ENCODE peak calls at places on chromosomes 6 and 20, in seven cellular contexts. S is breast epithelium, V is heart left ventricle, K is HepG2, F is thoracic aorta, R is astrocyte, U is adipocyte. B is an unnamed sample. For H3K27me3, the result is how much of the 10 kb centered on the place peaks cover.

GRCh38 chr20:35192071-35192872 is 20.4 kb downstream of the PROCR start:
- DNase-seq in V (no peak), K (no peak), U (no peak), S (no peak), R (no peak), F (no peak), B (no peak)

GRCh38 chr6:168469198-168469943 is 28.4 kb downstream of the SMOC2 start:
- DNase-seq in V (peak), U (no peak), R (no peak), K (no peak), S (no peak), F (no peak), B (no peak)

GRCh38 chr6:138914701-138915100 is 73.4 kb downstream of the REPS1 start:
- DNase-seq in K (no peak), S (no peak), F (no peak), R (no peak), U (peak), V (no peak), B (no peak)

GRCh38 chr20:45501600-45501999 is 13.8 kb downstream of the SPINT3 start:
- DNase-seq in V (no peak), F (no peak), S (no peak), R (no peak), K (no peak), U (no peak), B (no peak)

GRCh38 chr20:44610313-44610965 is 28.1 kb downstream of the PKIG start:
- DNase-seq in S (no peak), F (no peak), V (no peak), R (no peak), K (no peak), U (no peak), B (peak)

GRCh38 chr6:46130665-46131064 is 876 bp downstream of the ENPP4 start:
- DNase-seq in S (no peak), U (no peak), K (no peak), V (no peak), R (no peak), F (no peak), B (no peak)

GRCh38 chr6:43490523-43490939 is 13.2 kb downstream of the TJAP1 start:
- DNase-seq in U (no peak), F (no peak), V (no peak), S (no peak), R (no peak), K (peak), B (peak)

GRCh38 chr20:61439251-61439650 is 187.2 kb downstream of the CDH4 start:
- DNase-seq in S (no peak), F (no peak), K (no peak), V (no peak), U (no peak), R (no peak), B (no peak)

GRCh38 chr20:38447931-38448675 is 13.0 kb upstream of the SNHG17 start:
- DNase-seq in K (peak), U (no peak), F (no peak), S (no peak), R (no peak), V (no peak), B (no peak)

GRCh38 chr6:111872521-111873177 is 603 bp downstream of the FYN start:
- DNase-seq in S (no peak), K (no peak), R (no peak), V (peak), F (no peak), U (peak), B (peak)

GRCh38 chr6:141437685-141438084 is 695.0 kb upstream of the GJE1 start:
- DNase-seq in V (no peak), U (no peak), F (no peak), S (no peak), R (no peak), K (no peak), B (no peak)

GRCh38 chr20:15643713-15644112 is 929.5 kb downstream of the KIF16B start:
- DNase-seq in V (no peak), U (no peak), F (no peak), K (peak), R (no peak), S (no peak), B (peak)

GRCh38 chr6:168058691-168059551 is 20.1 kb downstream of the FRMD1 start:
- DNase-seq in F (no peak), K (no peak), V (no peak), R (no peak), U (no peak), S (no peak), B (peak)

GRCh38 chr6:89409461-89410035 is 2.5 kb downstream of the RRAGD start:
- DNase-seq in S (no peak), F (no peak), U (no peak), V (peak), K (no peak), R (no peak), B (no peak)
- H3K4me3 ChIP-seq in S (no peak), F (no peak), U (no peak), V (peak), K (no peak), R (no peak), B (peak)

GRCh38 chr6:66985816-66986215 is 1278.8 kb upstream of the EYS start:
- DNase-seq in V (no peak), U (no peak), R (no peak), F (no peak), K (no peak), S (peak), B (no peak)
- H3K27me3 ChIP-seq in V (under half), U (under half), R (under half), F (under half), K (under half), S (under half), B (under half)

GRCh38 chr6:53651149-53651763 is 14.3 kb downstream of the KLHL31 start:
- DNase-seq in V (peak), R (peak), U (peak), F (no peak), S (peak), K (peak), B (peak)
- H3K4me3 ChIP-seq in V (peak), R (peak), U (peak), F (peak), S (peak), K (peak), B (peak)

GRCh38 chr6:159127701-159128100 is 41.5 kb upstream of the FNDC1 start:
- DNase-seq in S (no peak), U (no peak), R (no peak), V (no peak), K (no peak), F (no peak), B (no peak)

GRCh38 chr6:159128978-159129377 is 40.2 kb upstream of the FNDC1 start:
- DNase-seq in U (no peak), S (no peak), F (no peak), R (no peak), V (no peak), K (no peak), B (no peak)

GRCh38 chr6:159131709-159132108 is 37.5 kb upstream of the FNDC1 start:
- DNase-seq in S (no peak), U (no peak), F (no peak), R (no peak), V (no peak), K (no peak), B (no peak)

GRCh38 chr6:159132664-159133063 is 36.5 kb upstream of the FNDC1 start:
- DNase-seq in U (no peak), S (no peak), F (no peak), R (no peak), V (no peak), K (no peak), B (no peak)

DNA sequence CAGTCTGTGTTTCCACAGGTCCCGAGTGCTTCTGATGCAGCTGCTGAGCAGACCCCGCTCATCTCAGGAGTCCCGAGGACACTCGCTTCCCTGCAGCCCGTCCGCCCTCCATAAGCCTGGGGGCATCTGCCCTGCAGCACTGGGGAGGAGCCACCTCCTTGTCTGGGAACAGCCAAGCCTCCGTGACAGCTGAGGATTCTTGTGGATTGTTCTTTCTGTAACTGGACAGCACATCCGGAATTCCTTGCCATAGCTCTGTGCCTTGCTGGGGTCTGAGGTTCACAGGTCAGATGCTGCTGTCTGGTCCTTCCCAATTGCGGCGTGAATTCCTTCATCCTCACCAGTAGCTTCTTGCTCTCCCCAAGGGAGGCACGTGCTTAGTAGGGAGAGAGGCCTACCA is 38.4 kb upstream of the FNDC1 start:
- DNase-seq in U (no peak), R (no peak), S (no peak), V (no peak), F (no peak), K (no peak), B (no peak)
- H3K27me3 ChIP-seq in U (under half), R (under half), S (under half), V (under half), F (under half), K (half or more), B (under half)

DNA sequence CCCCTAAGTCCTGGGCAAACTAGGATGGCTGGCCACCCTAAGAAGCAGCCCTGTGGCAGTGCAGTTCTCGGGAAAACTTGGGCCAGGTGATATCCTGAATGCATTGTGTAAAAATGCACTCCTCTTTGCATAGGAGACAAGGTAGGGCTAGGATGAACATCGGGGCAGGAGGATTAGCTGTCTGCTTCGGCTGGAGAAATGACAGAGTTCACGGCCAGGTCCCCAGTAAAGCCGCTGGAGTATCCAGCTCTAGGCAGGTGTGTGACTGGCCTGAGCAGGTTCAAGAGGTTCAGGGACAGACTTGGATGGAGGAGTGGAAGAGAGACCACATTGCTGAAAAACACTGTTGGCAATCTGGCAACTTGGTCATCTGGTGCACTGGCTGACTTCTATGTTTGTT is 26.4 kb downstream of the DTD1 start:
- DNase-seq in R (no peak), V (no peak), F (no peak), S (no peak), K (no peak), U (no peak), B (no peak)
- H3K4me3 ChIP-seq in R (no peak), V (no peak), F (no peak), S (no peak), K (no peak), U (no peak), B (no peak)

GRCh38 chr20:3670945-3671344 is 7.7 kb upstream of the GFRA4 start:
- DNase-seq in R (no peak), F (no peak), K (no peak), U (no peak), V (no peak), S (no peak), B (no peak)
- H3K27me3 ChIP-seq in R (under half), F (under half), K (half or more), U (under half), V (under half), S (half or more), B (under half)

DNA sequence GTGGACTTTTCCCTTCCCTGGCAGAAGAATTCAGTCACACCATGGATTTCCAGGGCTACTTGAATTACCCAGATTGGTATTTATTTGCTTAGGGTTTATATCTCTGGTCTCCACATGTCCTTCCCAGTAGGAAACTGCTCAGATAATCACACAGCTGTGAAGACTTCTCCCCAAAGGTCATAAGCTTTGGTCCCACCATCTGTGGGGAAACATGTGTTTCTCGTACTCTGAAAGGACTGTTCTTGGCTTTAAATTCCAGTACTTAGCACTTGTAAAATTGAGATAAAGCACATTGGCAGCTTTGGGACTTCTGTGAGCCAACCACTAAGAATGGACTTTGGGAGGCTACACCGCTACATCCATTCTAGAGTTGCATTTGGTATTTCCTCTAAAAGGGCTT is 205.3 kb upstream of the FOXA2 start:
- DNase-seq in S (no peak), U (no peak), K (no peak), F (no peak), R (no peak), V (no peak), B (no peak)
- H3K4me3 ChIP-seq in S (no peak), U (no peak), K (no peak), F (no peak), R (no peak), V (no peak), B (no peak)

GRCh38 chr20:41889125-41889870 is 271.1 kb upstream of the CHD6 start:
- DNase-seq in U (no peak), S (no peak), V (no peak), R (no peak), K (peak), F (no peak), B (peak)

GRCh38 chr20:41888434-41888833 is 270.3 kb upstream of the CHD6 start:
- DNase-seq in K (no peak), R (no peak), F (no peak), V (no peak), S (no peak), U (no peak), B (no peak)

GRCh38 chr20:41887500-41887899 is 269.3 kb upstream of the CHD6 start:
- DNase-seq in U (no peak), V (no peak), R (no peak), S (no peak), F (no peak), K (no peak), B (no peak)

GRCh38 chr20:41892031-41892430 is 273.9 kb upstream of the CHD6 start:
- DNase-seq in S (no peak), K (no peak), F (no peak), R (no peak), U (no peak), V (no peak), B (no peak)

GRCh38 chr20:41889871-41890224 is 271.7 kb upstream of the CHD6 start:
- DNase-seq in F (no peak), K (no peak), R (no peak), U (no peak), V (no peak), S (no peak), B (no peak)
- H3K27me3 ChIP-seq in F (under half), K (under half), R (under half), U (under half), V (under half), S (under half), B (under half)

DNA sequence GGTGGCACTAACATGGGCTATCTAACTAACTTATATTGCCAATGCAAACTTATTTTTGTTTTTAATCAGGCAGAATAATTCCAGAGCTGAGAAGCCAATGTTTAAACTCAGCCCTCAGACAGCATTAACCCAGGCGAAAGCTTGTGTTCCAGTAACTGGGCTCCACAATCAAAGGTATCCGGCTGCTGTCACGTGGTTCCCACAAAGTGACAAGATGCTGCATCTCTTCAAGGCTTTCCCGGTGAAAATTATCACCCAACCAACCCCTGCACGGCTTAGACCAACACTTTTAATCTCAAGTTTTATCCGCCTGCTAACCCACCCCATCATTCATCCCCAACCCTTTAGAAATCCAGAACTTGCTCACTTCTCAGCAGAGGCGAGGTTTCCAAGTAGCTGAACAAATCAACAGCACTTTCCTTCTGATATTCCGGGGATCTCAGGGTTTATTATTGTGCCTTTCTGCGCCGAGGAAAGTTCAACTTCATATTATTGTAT is 874 bp downstream of the MTCL3 start:
- DNase-seq in U (no peak), F (no peak), R (no peak), V (no peak), S (no peak), K (no peak), B (peak)
- H3K4me3 ChIP-seq in U (no peak), F (peak), R (peak), V (no peak), S (no peak), K (no peak), B (peak)

GRCh38 chr20:22585786-22586493 is 1.6 kb upstream of the FOXA2 start:
- DNase-seq in V (no peak), K (no peak), F (no peak), R (no peak), S (no peak), U (no peak), B (no peak)

GRCh38 chr20:22586645-22587310 is 2.4 kb upstream of the FOXA2 start:
- DNase-seq in U (no peak), F (no peak), K (peak), V (no peak), S (no peak), R (no peak), B (peak)

GRCh38 chr20:22584922-22585785 is 782 bp upstream of the FOXA2 start:
- DNase-seq in F (no peak), U (no peak), V (no peak), S (no peak), R (no peak), K (peak), B (peak)

DNA sequence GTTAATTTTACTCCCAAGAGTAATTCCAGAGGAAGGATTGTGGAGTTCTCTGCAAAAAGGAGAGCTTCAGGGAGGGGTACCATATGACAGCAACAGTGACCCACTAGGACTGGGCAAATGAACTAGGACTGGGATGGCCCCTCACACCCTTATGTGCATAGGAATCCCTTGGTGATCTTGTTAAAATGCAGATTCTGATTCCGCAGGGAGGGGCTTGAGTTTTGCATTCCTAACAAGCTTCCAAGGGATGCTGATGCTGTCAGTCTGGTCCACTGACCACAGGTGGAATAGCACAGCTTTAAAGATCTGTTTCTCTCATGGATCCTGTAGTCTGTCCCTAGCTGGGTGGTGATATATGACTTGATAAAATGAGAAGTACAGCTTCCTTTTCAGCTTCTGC is 6.3 kb upstream of the FOXA2 start:
- DNase-seq in R (no peak), S (no peak), K (no peak), F (no peak), U (no peak), V (no peak), B (peak)
- H3K27me3 ChIP-seq in R (under half), S (half or more), K (under half), F (under half), U (half or more), V (half or more), B (half or more)